ENCODE peak calls at places on chromosomes 11 and 22, in five cellular contexts. One of them, this sample, is unnamed.

GRCh38 chr11:47532597-47533213 is 20.2 kb downstream of the CELF1 start:
- DNase-seq in activated T-cell treated with anti-CD3 and anti-CD28 coated beads for 1 hour: no peak
- DNase-seq in fibroblast of lung: no peak
- DNase-seq in retina: peak; percentile 26
- DNase-seq in lower leg skin: no peak
- DNase-seq in this sample: peak; percentile 67

GRCh38 chr11:12761029-12761428 is 86.8 kb downstream of the TEAD1 start:
- DNase-seq in activated T-cell treated with anti-CD3 and anti-CD28 coated beads for 1 hour: no peak
- DNase-seq in fibroblast of lung: peak; percentile 46
- DNase-seq in retina: no peak
- DNase-seq in lower leg skin: no peak
- DNase-seq in this sample: no peak

GRCh38 chr11:46664612-46665011 is 35.8 kb downstream of the ARHGAP1 start:
- DNase-seq in activated T-cell treated with anti-CD3 and anti-CD28 coated beads for 1 hour: no peak
- DNase-seq in fibroblast of lung: no peak
- DNase-seq in retina: no peak
- DNase-seq in lower leg skin: no peak
- DNase-seq in this sample: no peak

GRCh38 chr11:128506999-128507591 is 80.3 kb downstream of the ETS1 start:
- DNase-seq in activated T-cell treated with anti-CD3 and anti-CD28 coated beads for 1 hour: no peak
- DNase-seq in fibroblast of lung: peak; percentile 99
- DNase-seq in retina: no peak
- DNase-seq in lower leg skin: peak; percentile 96
- DNase-seq in this sample: peak; percentile 85

GRCh38 chr11:29448246-29448877 is 568.5 kb downstream of the KCNA4 start:
- DNase-seq in activated T-cell treated with anti-CD3 and anti-CD28 coated beads for 1 hour: no peak
- DNase-seq in fibroblast of lung: peak; percentile 5
- DNase-seq in retina: peak; percentile 37
- DNase-seq in lower leg skin: no peak
- DNase-seq in this sample: peak; percentile 31

GRCh38 chr22:38230108-38230825 is 28.5 kb downstream of the MAFF start:
- DNase-seq in activated T-cell treated with anti-CD3 and anti-CD28 coated beads for 1 hour: no peak
- DNase-seq in fibroblast of lung: peak; percentile 47
- DNase-seq in retina: no peak
- DNase-seq in lower leg skin: peak; percentile 92
- DNase-seq in this sample: peak; percentile 56

GRCh38 chr22:29820941-29821789 is 16.9 kb downstream of the ASCC2 start:
- DNase-seq in activated T-cell treated with anti-CD3 and anti-CD28 coated beads for 1 hour: no peak
- DNase-seq in fibroblast of lung: peak; percentile 90
- DNase-seq in retina: no peak
- DNase-seq in lower leg skin: peak; percentile 92
- DNase-seq in this sample: no peak

GRCh38 chr11:57482782-57483569 is 22.6 kb downstream of the RTN4RL2 start:
- DNase-seq in activated T-cell treated with anti-CD3 and anti-CD28 coated beads for 1 hour: peak; percentile 45
- DNase-seq in fibroblast of lung: no peak
- DNase-seq in retina: peak; percentile 92
- DNase-seq in lower leg skin: no peak
- DNase-seq in this sample: peak; percentile 90

GRCh38 chr22:36701941-36702640 is 1.5 kb downstream of the CACNG2 start:
- DNase-seq in activated T-cell treated with anti-CD3 and anti-CD28 coated beads for 1 hour: no peak
- DNase-seq in fibroblast of lung: no peak
- DNase-seq in retina: no peak
- DNase-seq in lower leg skin: no peak
- DNase-seq in this sample: no peak

GRCh38 chr11:73415854-73416615 is 39.8 kb downstream of the RELT start:
- DNase-seq in activated T-cell treated with anti-CD3 and anti-CD28 coated beads for 1 hour: no peak
- DNase-seq in fibroblast of lung: no peak
- DNase-seq in retina: no peak
- DNase-seq in lower leg skin: no peak
- DNase-seq in this sample: no peak

GRCh38 chr11:123062892-123063395 is 1.0 kb upstream of the HSPA8 start:
- DNase-seq in activated T-cell treated with anti-CD3 and anti-CD28 coated beads for 1 hour: no peak
- DNase-seq in fibroblast of lung: no peak
- DNase-seq in retina: no peak
- DNase-seq in lower leg skin: no peak
- DNase-seq in this sample: peak; percentile 81

GRCh38 chr22:20128902-20129746 is 2.5 kb upstream of the ZDHHC8 start:
- DNase-seq in activated T-cell treated with anti-CD3 and anti-CD28 coated beads for 1 hour: peak; percentile 36
- DNase-seq in fibroblast of lung: peak; percentile 26
- DNase-seq in retina: no peak
- DNase-seq in lower leg skin: no peak
- DNase-seq in this sample: peak; percentile 53

GRCh38 chr11:47004595-47005033 is 68.1 kb downstream of the CSTPP1 start:
- DNase-seq in activated T-cell treated with anti-CD3 and anti-CD28 coated beads for 1 hour: no peak
- DNase-seq in fibroblast of lung: peak; percentile 97
- DNase-seq in retina: no peak
- DNase-seq in lower leg skin: peak; percentile 90
- DNase-seq in this sample: peak; percentile 66

GRCh38 chr22:44793106-44793505 is 40.7 kb downstream of the ARHGAP8 start:
- DNase-seq in activated T-cell treated with anti-CD3 and anti-CD28 coated beads for 1 hour: no peak
- DNase-seq in fibroblast of lung: no peak
- DNase-seq in retina: no peak
- DNase-seq in lower leg skin: no peak
- DNase-seq in this sample: no peak

GRCh38 chr11:3927129-3927796 is 71.8 kb downstream of the STIM1 start:
- DNase-seq in activated T-cell treated with anti-CD3 and anti-CD28 coated beads for 1 hour: no peak
- DNase-seq in fibroblast of lung: no peak
- DNase-seq in retina: no peak
- DNase-seq in lower leg skin: no peak
- DNase-seq in this sample: no peak

GRCh38 chr11:128711136-128711535 is 17.3 kb downstream of the FLI1 start:
- DNase-seq in activated T-cell treated with anti-CD3 and anti-CD28 coated beads for 1 hour: no peak
- DNase-seq in fibroblast of lung: peak; percentile 64
- DNase-seq in retina: no peak
- DNase-seq in lower leg skin: no peak
- DNase-seq in this sample: no peak